ENCODE peak calls at places on chromosomes 5 and 9, in ten cellular contexts. One of them, this sample, is unnamed.
A peak's percentile ranks its signal among the peaks of the same experiment; 100 is the strongest.

GRCh38 chr9:8660383-8660782 is 860.8 kb upstream of the DMAC1 start:
- DNase-seq in keratinocyte: no peak
- DNase-seq in HCT116: no peak
- DNase-seq in ascending aorta: peak; percentile 68
- DNase-seq in AG09309: no peak
- DNase-seq in GM13977: no peak
- DNase-seq in IMR-90: no peak
- DNase-seq in GM20000: no peak
- DNase-seq in fibroblast of pulmonary artery: peak; percentile 23
- DNase-seq in Calu3: peak; percentile 45
- DNase-seq in this sample: no peak

GRCh38 chr5:133827001-133827400 is 141.4 kb downstream of the C5orf15 start:
- DNase-seq in fibroblast of pulmonary artery: no peak
- DNase-seq in GM13977: no peak
- DNase-seq in AG09309: no peak
- DNase-seq in keratinocyte: no peak
- DNase-seq in ascending aorta: no peak
- DNase-seq in IMR-90: no peak
- DNase-seq in Calu3: no peak
- DNase-seq in GM20000: no peak
- DNase-seq in HCT116: no peak
- DNase-seq in this sample: no peak

GRCh38 chr5:66558562-66558961 is 37.6 kb upstream of the MAST4 start:
- DNase-seq in GM13977: peak; percentile 31
- DNase-seq in ascending aorta: no peak
- DNase-seq in AG09309: no peak
- DNase-seq in Calu3: no peak
- DNase-seq in GM20000: peak; percentile 41
- DNase-seq in fibroblast of pulmonary artery: no peak
- DNase-seq in IMR-90: no peak
- DNase-seq in keratinocyte: no peak
- DNase-seq in HCT116: no peak
- DNase-seq in this sample: no peak

GRCh38 chr5:61477788-61478187 is 145.7 kb downstream of the ZSWIM6 start:
- DNase-seq in AG09309: no peak
- DNase-seq in keratinocyte: no peak
- DNase-seq in fibroblast of pulmonary artery: no peak
- DNase-seq in Calu3: no peak
- DNase-seq in HCT116: no peak
- DNase-seq in GM13977: no peak
- DNase-seq in IMR-90: no peak
- DNase-seq in GM20000: no peak
- DNase-seq in ascending aorta: no peak
- DNase-seq in this sample: no peak

GRCh38 chr5:132190161-132190817 is 37.4 kb downstream of the P4HA2 start:
- DNase-seq in keratinocyte: no peak
- DNase-seq in ascending aorta: no peak
- DNase-seq in AG09309: peak; percentile 52
- DNase-seq in IMR-90: peak; percentile 81
- DNase-seq in GM13977: peak; percentile 70
- DNase-seq in Calu3: peak; percentile 53
- DNase-seq in fibroblast of pulmonary artery: peak; percentile 81
- DNase-seq in GM20000: peak; percentile 55
- DNase-seq in HCT116: peak; percentile 51
- DNase-seq in this sample: no peak

GRCh38 chr5:112116372-112116771 is 302.7 kb downstream of the EPB41L4A start:
- DNase-seq in HCT116: no peak
- DNase-seq in IMR-90: no peak
- DNase-seq in AG09309: no peak
- DNase-seq in GM20000: no peak
- DNase-seq in ascending aorta: no peak
- DNase-seq in Calu3: no peak
- DNase-seq in fibroblast of pulmonary artery: peak; percentile 18
- DNase-seq in GM13977: no peak
- DNase-seq in keratinocyte: no peak
- DNase-seq in this sample: no peak

GRCh38 chr5:110917161-110917875 is 154.2 kb upstream of the TSLP start:
- DNase-seq in fibroblast of pulmonary artery: peak; percentile 28
- DNase-seq in keratinocyte: no peak
- DNase-seq in GM13977: no peak
- DNase-seq in AG09309: no peak
- DNase-seq in GM20000: no peak
- DNase-seq in HCT116: no peak
- DNase-seq in ascending aorta: no peak
- DNase-seq in Calu3: no peak
- DNase-seq in IMR-90: peak; percentile 52
- DNase-seq in this sample: no peak

GRCh38 chr5:62649476-62650113 is 71.0 kb downstream of the LRRC70 start:
- DNase-seq in Calu3: no peak
- DNase-seq in IMR-90: no peak
- DNase-seq in HCT116: no peak
- DNase-seq in ascending aorta: no peak
- DNase-seq in keratinocyte: no peak
- DNase-seq in GM13977: peak; percentile 25
- DNase-seq in fibroblast of pulmonary artery: no peak
- DNase-seq in AG09309: no peak
- DNase-seq in GM20000: no peak
- DNase-seq in this sample: no peak

DNA sequence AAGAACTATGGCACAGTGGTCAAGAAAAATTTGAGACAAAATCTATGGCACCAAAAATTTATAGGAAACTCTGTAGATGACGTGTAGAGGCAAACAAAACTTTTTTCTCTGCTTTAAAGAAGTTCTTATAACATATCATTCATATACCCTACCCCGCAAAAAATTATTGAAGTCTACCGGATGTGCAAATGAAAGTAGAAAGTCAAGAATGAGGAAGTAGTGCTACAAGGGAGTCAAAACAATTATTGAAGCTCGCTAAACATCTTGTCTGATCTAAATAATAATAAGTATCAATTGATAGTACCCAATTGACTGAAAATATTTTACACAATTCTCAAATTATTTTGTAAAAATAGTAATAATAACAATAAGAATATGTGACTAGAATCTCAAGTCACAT is 398.5 kb downstream of the TAF11L14 start:
- DNase-seq in ascending aorta: no peak
- DNase-seq in GM20000: no peak
- DNase-seq in GM13977: no peak
- DNase-seq in AG09309: no peak
- DNase-seq in IMR-90: no peak
- DNase-seq in keratinocyte: no peak
- DNase-seq in fibroblast of pulmonary artery: no peak
- DNase-seq in Calu3: no peak
- DNase-seq in HCT116: no peak
- DNase-seq in this sample: no peak
- TF ChIP-seq CTCF in ascending aorta: no peak
- TF ChIP-seq CTCF in GM20000: no peak
- TF ChIP-seq CTCF in GM13977: no peak
- TF ChIP-seq CTCF in AG09309: no peak
- TF ChIP-seq CTCF in IMR-90: no peak
- TF ChIP-seq CTCF in keratinocyte: no peak
- TF ChIP-seq CTCF in fibroblast of pulmonary artery: no peak
- TF ChIP-seq CTCF in Calu3: no peak
- TF ChIP-seq CTCF in HCT116: no peak
- TF ChIP-seq CTCF in this sample: no peak

GRCh38 chr9:89604463-89605180 is at the start of gene GADD45G:
- DNase-seq in Calu3: peak; percentile 50
- DNase-seq in fibroblast of pulmonary artery: peak; percentile 84
- DNase-seq in IMR-90: peak; percentile 61
- DNase-seq in ascending aorta: peak; percentile 94
- DNase-seq in AG09309: no peak
- DNase-seq in GM20000: peak; percentile 88
- DNase-seq in HCT116: no peak
- DNase-seq in GM13977: peak; percentile 91
- DNase-seq in keratinocyte: no peak
- DNase-seq in this sample: peak; percentile 79

GRCh38 chr9:89605181-89606048 is 603 bp downstream of the GADD45G start:
- DNase-seq in GM20000: peak; percentile 68
- DNase-seq in ascending aorta: peak; percentile 82
- DNase-seq in HCT116: no peak
- DNase-seq in fibroblast of pulmonary artery: peak; percentile 36
- DNase-seq in keratinocyte: no peak
- DNase-seq in GM13977: peak; percentile 63
- DNase-seq in IMR-90: peak; percentile 19
- DNase-seq in Calu3: peak; percentile 41
- DNase-seq in AG09309: no peak
- DNase-seq in this sample: no peak

GRCh38 chr9:89602978-89603628 is 1.7 kb upstream of the GADD45G start:
- DNase-seq in AG09309: peak; percentile 21
- DNase-seq in IMR-90: peak; percentile 67
- DNase-seq in fibroblast of pulmonary artery: peak; percentile 84
- DNase-seq in GM13977: peak; percentile 85
- DNase-seq in Calu3: peak; percentile 88
- DNase-seq in keratinocyte: no peak
- DNase-seq in ascending aorta: peak; percentile 92
- DNase-seq in HCT116: peak; percentile 74
- DNase-seq in GM20000: peak; percentile 86
- DNase-seq in this sample: peak; percentile 94

GRCh38 chr9:89601856-89602562 is 2.8 kb upstream of the GADD45G start:
- DNase-seq in ascending aorta: peak; percentile 34
- DNase-seq in IMR-90: no peak
- DNase-seq in HCT116: no peak
- DNase-seq in GM13977: no peak
- DNase-seq in GM20000: no peak
- DNase-seq in AG09309: no peak
- DNase-seq in Calu3: no peak
- DNase-seq in keratinocyte: no peak
- DNase-seq in fibroblast of pulmonary artery: no peak
- DNase-seq in this sample: no peak

DNA sequence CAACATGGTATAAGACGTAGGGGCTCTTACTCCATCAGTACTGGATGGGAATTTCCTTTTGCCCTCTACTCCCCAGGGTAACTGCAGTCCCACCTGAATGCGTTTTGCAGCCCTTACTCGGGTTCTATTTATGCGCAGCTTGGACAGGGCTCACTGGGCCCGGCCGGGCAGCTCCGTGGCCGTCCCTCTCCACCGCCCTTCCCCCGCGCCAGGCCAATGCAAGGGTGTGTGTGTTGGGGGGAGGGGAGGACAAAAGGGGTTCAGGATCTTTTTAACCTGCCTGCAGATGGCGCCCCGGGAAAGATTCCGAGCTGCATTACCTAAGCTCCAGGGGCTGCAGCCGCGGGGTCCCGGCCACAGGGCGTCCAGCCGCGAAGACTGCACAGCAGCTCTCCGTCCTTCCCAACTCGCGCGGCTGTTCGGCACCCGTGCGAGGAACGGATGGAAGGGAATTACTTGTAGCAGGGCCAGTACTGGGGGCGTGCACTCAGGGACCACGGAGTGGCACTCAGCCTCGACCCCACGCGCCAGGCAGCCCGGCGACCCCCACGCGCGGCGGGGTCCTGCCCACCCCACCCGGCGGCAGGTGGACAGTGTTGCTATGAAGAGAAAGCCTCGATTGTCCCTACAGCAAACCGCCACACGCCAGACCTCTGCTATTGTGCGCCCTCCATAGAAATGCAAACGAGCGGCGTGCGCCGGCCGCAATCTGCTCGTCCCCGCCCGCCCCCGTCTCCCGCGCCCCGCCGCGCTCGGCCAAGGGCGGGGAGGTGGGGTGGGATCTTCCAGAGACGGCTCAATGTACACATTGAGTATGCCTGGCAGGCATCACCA is 966 bp upstream of the GADD45G start:
- DNase-seq in fibroblast of pulmonary artery: peak; percentile 33
- DNase-seq in ascending aorta: peak; percentile 74
- DNase-seq in keratinocyte: no peak
- DNase-seq in GM13977: peak; percentile 64
- DNase-seq in IMR-90: peak; percentile 11
- DNase-seq in HCT116: no peak
- DNase-seq in AG09309: no peak
- DNase-seq in GM20000: peak; percentile 60
- DNase-seq in Calu3: peak; percentile 67
- DNase-seq in this sample: no peak
- TF ChIP-seq CTCF in fibroblast of pulmonary artery: peak; percentile 18
- TF ChIP-seq CTCF in ascending aorta: peak; percentile 26
- TF ChIP-seq CTCF in keratinocyte: peak; percentile 51
- TF ChIP-seq CTCF in GM13977: peak; percentile 56
- TF ChIP-seq CTCF in IMR-90: peak; percentile 28
- TF ChIP-seq CTCF in HCT116: peak; percentile 40
- TF ChIP-seq CTCF in AG09309: peak; percentile 23
- TF ChIP-seq CTCF in GM20000: peak; percentile 7
- TF ChIP-seq CTCF in Calu3: peak; percentile 44
- TF ChIP-seq CTCF in this sample: no peak

GRCh38 chr5:151740958-151741373 is 17.5 kb downstream of the ATOX1 start:
- DNase-seq in Calu3: no peak
- DNase-seq in IMR-90: peak; percentile 81
- DNase-seq in AG09309: no peak
- DNase-seq in HCT116: no peak
- DNase-seq in ascending aorta: no peak
- DNase-seq in fibroblast of pulmonary artery: peak; percentile 62
- DNase-seq in GM20000: no peak
- DNase-seq in keratinocyte: no peak
- DNase-seq in GM13977: no peak
- DNase-seq in this sample: no peak
- TF ChIP-seq CTCF in Calu3: no peak
- TF ChIP-seq CTCF in IMR-90: no peak
- TF ChIP-seq CTCF in AG09309: no peak
- TF ChIP-seq CTCF in HCT116: no peak
- TF ChIP-seq CTCF in ascending aorta: no peak
- TF ChIP-seq CTCF in fibroblast of pulmonary artery: no peak
- TF ChIP-seq CTCF in GM20000: no peak
- TF ChIP-seq CTCF in keratinocyte: no peak
- TF ChIP-seq CTCF in GM13977: no peak
- TF ChIP-seq CTCF in this sample: no peak

GRCh38 chr9:127539982-127540663 is 72.0 kb upstream of the STXBP1 start:
- DNase-seq in keratinocyte: no peak
- DNase-seq in IMR-90: no peak
- DNase-seq in AG09309: no peak
- DNase-seq in ascending aorta: no peak
- DNase-seq in HCT116: no peak
- DNase-seq in fibroblast of pulmonary artery: no peak
- DNase-seq in GM20000: no peak
- DNase-seq in GM13977: no peak
- DNase-seq in Calu3: no peak
- DNase-seq in this sample: no peak

GRCh38 chr9:127539259-127539981 is 72.7 kb upstream of the STXBP1 start:
- DNase-seq in Calu3: no peak
- DNase-seq in IMR-90: peak; percentile 60
- DNase-seq in HCT116: no peak
- DNase-seq in keratinocyte: no peak
- DNase-seq in GM20000: no peak
- DNase-seq in GM13977: no peak
- DNase-seq in fibroblast of pulmonary artery: no peak
- DNase-seq in AG09309: no peak
- DNase-seq in ascending aorta: no peak
- DNase-seq in this sample: no peak

GRCh38 chr9:127541865-127542264 is 70.2 kb upstream of the STXBP1 start:
- DNase-seq in GM20000: no peak
- DNase-seq in keratinocyte: no peak
- DNase-seq in AG09309: no peak
- DNase-seq in fibroblast of pulmonary artery: peak; percentile 73
- DNase-seq in Calu3: no peak
- DNase-seq in IMR-90: no peak
- DNase-seq in HCT116: no peak
- DNase-seq in ascending aorta: peak; percentile 96
- DNase-seq in GM13977: no peak
- DNase-seq in this sample: no peak

GRCh38 chr9:127541176-127541575 is 70.9 kb upstream of the STXBP1 start:
- DNase-seq in IMR-90: no peak
- DNase-seq in HCT116: no peak
- DNase-seq in fibroblast of pulmonary artery: no peak
- DNase-seq in keratinocyte: no peak
- DNase-seq in GM20000: no peak
- DNase-seq in GM13977: no peak
- DNase-seq in Calu3: no peak
- DNase-seq in ascending aorta: no peak
- DNase-seq in AG09309: no peak
- DNase-seq in this sample: no peak

GRCh38 chr9:127540664-127541041 is 71.4 kb upstream of the STXBP1 start:
- DNase-seq in GM20000: no peak
- DNase-seq in keratinocyte: no peak
- DNase-seq in IMR-90: no peak
- DNase-seq in GM13977: no peak
- DNase-seq in HCT116: no peak
- DNase-seq in AG09309: no peak
- DNase-seq in fibroblast of pulmonary artery: no peak
- DNase-seq in ascending aorta: no peak
- DNase-seq in Calu3: peak; percentile 51
- DNase-seq in this sample: no peak
- TF ChIP-seq CTCF in GM20000: no peak
- TF ChIP-seq CTCF in keratinocyte: no peak
- TF ChIP-seq CTCF in IMR-90: no peak
- TF ChIP-seq CTCF in GM13977: no peak
- TF ChIP-seq CTCF in HCT116: peak; percentile 19
- TF ChIP-seq CTCF in AG09309: no peak
- TF ChIP-seq CTCF in fibroblast of pulmonary artery: no peak
- TF ChIP-seq CTCF in ascending aorta: no peak
- TF ChIP-seq CTCF in Calu3: no peak
- TF ChIP-seq CTCF in this sample: no peak

This sample was measured in mesothelial cell of epicardium.